ENCODE peak calls at places on chromosomes 16 and 17, in seven cellular contexts. One of them, this sample, is unnamed.

GRCh38 chr17:33016920-33017319 is 25.3 kb downstream of the SPACA3 start:
- DNase-seq in AG10803: no peak
- DNase-seq in posterior cingulate gyrus: no peak
- DNase-seq in mesothelial cell of epicardium: no peak
- DNase-seq in stomach: no peak
- DNase-seq in cardiac fibroblast: no peak
- DNase-seq in mesendoderm: peak
- DNase-seq in this sample: no peak

GRCh38 chr16:85395207-85395912 is 217.8 kb upstream of the GSE1 start:
- DNase-seq in stomach: peak
- DNase-seq in mesendoderm: no peak
- DNase-seq in mesothelial cell of epicardium: peak
- DNase-seq in cardiac fibroblast: peak
- DNase-seq in AG10803: peak
- DNase-seq in posterior cingulate gyrus: peak
- DNase-seq in this sample: peak

GRCh38 chr17:78120971-78121800 is 7.4 kb downstream of the TMC6 start:
- DNase-seq in cardiac fibroblast: no peak
- DNase-seq in stomach: no peak
- DNase-seq in AG10803: no peak
- DNase-seq in mesothelial cell of epicardium: no peak
- DNase-seq in posterior cingulate gyrus: no peak
- DNase-seq in mesendoderm: no peak
- DNase-seq in this sample: no peak

GRCh38 chr16:68713430-68713829 is 23.7 kb upstream of the CDH1 start:
- DNase-seq in mesothelial cell of epicardium: no peak
- DNase-seq in posterior cingulate gyrus: no peak
- DNase-seq in mesendoderm: no peak
- DNase-seq in stomach: no peak
- DNase-seq in AG10803: no peak
- DNase-seq in cardiac fibroblast: no peak
- DNase-seq in this sample: no peak

GRCh38 chr17:75776399-75777242 is 8.0 kb upstream of the UNK start:
- DNase-seq in posterior cingulate gyrus: no peak
- DNase-seq in AG10803: peak
- DNase-seq in mesendoderm: no peak
- DNase-seq in mesothelial cell of epicardium: no peak
- DNase-seq in cardiac fibroblast: peak
- DNase-seq in stomach: no peak
- DNase-seq in this sample: peak

GRCh38 chr17:61408151-61409041 is 8.8 kb downstream of the TBX2 start:
- DNase-seq in AG10803: no peak
- DNase-seq in stomach: no peak
- DNase-seq in posterior cingulate gyrus: no peak
- DNase-seq in mesothelial cell of epicardium: no peak
- DNase-seq in mesendoderm: no peak
- DNase-seq in cardiac fibroblast: no peak
- DNase-seq in this sample: no peak

GRCh38 chr17:64599187-64599676 is 62.9 kb downstream of the SMURF2 start:
- DNase-seq in stomach: peak
- DNase-seq in AG10803: no peak
- DNase-seq in mesendoderm: no peak
- DNase-seq in posterior cingulate gyrus: no peak
- DNase-seq in cardiac fibroblast: no peak
- DNase-seq in mesothelial cell of epicardium: no peak
- DNase-seq in this sample: no peak

GRCh38 chr17:61687769-61688168 is 96.8 kb upstream of the NACA2 start:
- DNase-seq in mesothelial cell of epicardium: no peak
- DNase-seq in mesendoderm: no peak
- DNase-seq in stomach: no peak
- DNase-seq in cardiac fibroblast: no peak
- DNase-seq in AG10803: no peak
- DNase-seq in posterior cingulate gyrus: no peak
- DNase-seq in this sample: no peak

This sample was measured in GM23248.